ENCODE peak calls at places on chromosomes 12 and 14, in ten cellular contexts. One of them, this sample, is unnamed.
A peak's percentile ranks its signal among the peaks of the same experiment; 100 is the strongest.

GRCh38 chr14:36069535-36069900 is 107.0 kb downstream of the PTCSC3 start:
- DNase-seq in endothelial cell of umbilical vein: peak; percentile 37
- DNase-seq in HCT116: peak; percentile 62
- DNase-seq in pons: peak; percentile 83
- DNase-seq in fibroblast of pulmonary artery: peak; percentile 43
- DNase-seq in NCI-H1417: peak; percentile 89
- DNase-seq in AG08396: peak; percentile 43
- DNase-seq in substantia nigra: peak; percentile 26
- DNase-seq in left ventricle myocardium inferior: no peak
- DNase-seq in mucosa of descending colon: peak; percentile 26
- DNase-seq in this sample: no peak

GRCh38 chr12:80040075-80040738 is 59.1 kb upstream of the OTOGL start:
- DNase-seq in NCI-H1417: no peak
- DNase-seq in HCT116: no peak
- DNase-seq in AG08396: no peak
- DNase-seq in pons: no peak
- DNase-seq in substantia nigra: no peak
- DNase-seq in endothelial cell of umbilical vein: no peak
- DNase-seq in mucosa of descending colon: no peak
- DNase-seq in left ventricle myocardium inferior: no peak
- DNase-seq in fibroblast of pulmonary artery: peak; percentile 29
- DNase-seq in this sample: no peak

GRCh38 chr12:61902403-61902802 is 357.8 kb upstream of the USP15 start:
- DNase-seq in AG08396: no peak
- DNase-seq in NCI-H1417: no peak
- DNase-seq in HCT116: no peak
- DNase-seq in pons: no peak
- DNase-seq in fibroblast of pulmonary artery: no peak
- DNase-seq in substantia nigra: no peak
- DNase-seq in left ventricle myocardium inferior: no peak
- DNase-seq in mucosa of descending colon: no peak
- DNase-seq in endothelial cell of umbilical vein: no peak
- DNase-seq in this sample: no peak

GRCh38 chr14:54001189-54001878 is 44.7 kb upstream of the BMP4 start:
- DNase-seq in endothelial cell of umbilical vein: peak; percentile 34
- DNase-seq in NCI-H1417: peak; percentile 18
- DNase-seq in fibroblast of pulmonary artery: no peak
- DNase-seq in AG08396: no peak
- DNase-seq in pons: no peak
- DNase-seq in mucosa of descending colon: no peak
- DNase-seq in HCT116: no peak
- DNase-seq in left ventricle myocardium inferior: no peak
- DNase-seq in substantia nigra: no peak
- DNase-seq in this sample: no peak

GRCh38 chr12:53803194-53803593 is 51.4 kb upstream of the CISTR start:
- DNase-seq in HCT116: no peak
- DNase-seq in AG08396: no peak
- DNase-seq in mucosa of descending colon: no peak
- DNase-seq in pons: no peak
- DNase-seq in fibroblast of pulmonary artery: peak; percentile 7
- DNase-seq in left ventricle myocardium inferior: no peak
- DNase-seq in NCI-H1417: no peak
- DNase-seq in endothelial cell of umbilical vein: no peak
- DNase-seq in substantia nigra: no peak
- DNase-seq in this sample: no peak

GRCh38 chr12:69936214-69936731 is 111.2 kb downstream of the MYRFL start:
- DNase-seq in substantia nigra: no peak
- DNase-seq in left ventricle myocardium inferior: no peak
- DNase-seq in AG08396: no peak
- DNase-seq in endothelial cell of umbilical vein: no peak
- DNase-seq in fibroblast of pulmonary artery: no peak
- DNase-seq in pons: no peak
- DNase-seq in NCI-H1417: no peak
- DNase-seq in mucosa of descending colon: no peak
- DNase-seq in HCT116: no peak
- DNase-seq in this sample: no peak

GRCh38 chr12:70590051-70590450 is 47.2 kb downstream of the PTPRB start:
- DNase-seq in left ventricle myocardium inferior: peak; percentile 73
- DNase-seq in endothelial cell of umbilical vein: peak; percentile 80
- DNase-seq in HCT116: peak; percentile 62
- DNase-seq in substantia nigra: peak; percentile 56
- DNase-seq in NCI-H1417: peak; percentile 83
- DNase-seq in AG08396: peak; percentile 74
- DNase-seq in fibroblast of pulmonary artery: peak; percentile 90
- DNase-seq in mucosa of descending colon: peak; percentile 84
- DNase-seq in pons: peak; percentile 80
- DNase-seq in this sample: no peak

GRCh38 chr14:37594238-37594915 is 672 bp downstream of the FOXA1 start:
- DNase-seq in HCT116: peak; percentile 76
- DNase-seq in mucosa of descending colon: peak; percentile 93
- DNase-seq in fibroblast of pulmonary artery: peak; percentile 87
- DNase-seq in endothelial cell of umbilical vein: peak; percentile 80
- DNase-seq in substantia nigra: no peak
- DNase-seq in AG08396: peak; percentile 86
- DNase-seq in pons: peak; percentile 59
- DNase-seq in left ventricle myocardium inferior: no peak
- DNase-seq in NCI-H1417: peak; percentile 99
- DNase-seq in this sample: no peak

GRCh38 chr12:61781021-61781581 is 479.1 kb upstream of the USP15 start:
- DNase-seq in mucosa of descending colon: no peak
- DNase-seq in fibroblast of pulmonary artery: no peak
- DNase-seq in left ventricle myocardium inferior: no peak
- DNase-seq in HCT116: no peak
- DNase-seq in endothelial cell of umbilical vein: no peak
- DNase-seq in pons: no peak
- DNase-seq in AG08396: no peak
- DNase-seq in NCI-H1417: peak; percentile 20
- DNase-seq in substantia nigra: no peak
- DNase-seq in this sample: no peak

GRCh38 chr14:68728342-68729106 is 64.3 kb downstream of the ZFP36L1 start:
- DNase-seq in NCI-H1417: no peak
- DNase-seq in AG08396: no peak
- DNase-seq in endothelial cell of umbilical vein: no peak
- DNase-seq in left ventricle myocardium inferior: no peak
- DNase-seq in HCT116: no peak
- DNase-seq in fibroblast of pulmonary artery: no peak
- DNase-seq in substantia nigra: no peak
- DNase-seq in pons: no peak
- DNase-seq in mucosa of descending colon: no peak
- DNase-seq in this sample: no peak